ENCODE peak calls at places on chromosomes 16 and 17, in five cellular contexts. One of them, this sample, is unnamed.

GRCh38 chr16:11010576-11011221 is 66.3 kb downstream of the CLEC16A start:
- DNase-seq in CD8-positive, alpha-beta memory T cell: no peak
- DNase-seq in T-cell: no peak
- DNase-seq in cardiac septum: no peak
- DNase-seq in posterior cingulate gyrus: no peak
- DNase-seq in this sample: no peak

GRCh38 chr17:57755479-57756070 is 10.5 kb upstream of the CCDC182 start:
- DNase-seq in CD8-positive, alpha-beta memory T cell: no peak
- DNase-seq in T-cell: no peak
- DNase-seq in cardiac septum: no peak
- DNase-seq in posterior cingulate gyrus: no peak
- DNase-seq in this sample: no peak

GRCh38 chr16:31099860-31100638 is 5.5 kb upstream of the VKORC1 start:
- DNase-seq in CD8-positive, alpha-beta memory T cell: no peak
- DNase-seq in T-cell: no peak
- DNase-seq in cardiac septum: no peak
- DNase-seq in posterior cingulate gyrus: no peak
- DNase-seq in this sample: no peak

GRCh38 chr16:58222532-58223316 is 24.8 kb upstream of the CSNK2A2 start:
- DNase-seq in CD8-positive, alpha-beta memory T cell: no peak
- DNase-seq in T-cell: no peak
- DNase-seq in cardiac septum: no peak
- DNase-seq in posterior cingulate gyrus: no peak
- DNase-seq in this sample: no peak

GRCh38 chr17:46848534-46848933 is 2.8 kb upstream of the WNT9B start:
- DNase-seq in CD8-positive, alpha-beta memory T cell: no peak
- DNase-seq in T-cell: no peak
- DNase-seq in cardiac septum: no peak
- DNase-seq in posterior cingulate gyrus: no peak
- DNase-seq in this sample: no peak

GRCh38 chr17:39812466-39812865 is 51.6 kb downstream of the IKZF3 start:
- DNase-seq in CD8-positive, alpha-beta memory T cell: no peak
- DNase-seq in T-cell: no peak
- DNase-seq in cardiac septum: no peak
- DNase-seq in posterior cingulate gyrus: no peak
- DNase-seq in this sample: no peak

GRCh38 chr16:12620150-12620549 is 183.5 kb downstream of the CPPED1 start:
- DNase-seq in CD8-positive, alpha-beta memory T cell: no peak
- DNase-seq in T-cell: no peak
- DNase-seq in cardiac septum: no peak
- DNase-seq in posterior cingulate gyrus: no peak
- DNase-seq in this sample: no peak

GRCh38 chr16:84844049-84844350 is 24.2 kb downstream of the CRISPLD2 start:
- DNase-seq in CD8-positive, alpha-beta memory T cell: no peak
- DNase-seq in T-cell: no peak
- DNase-seq in cardiac septum: no peak
- DNase-seq in posterior cingulate gyrus: no peak
- DNase-seq in this sample: no peak

GRCh38 chr17:47915667-47916242 is 19.7 kb downstream of the SP2 start:
- DNase-seq in CD8-positive, alpha-beta memory T cell: no peak
- DNase-seq in T-cell: no peak
- DNase-seq in cardiac septum: no peak
- DNase-seq in posterior cingulate gyrus: no peak
- DNase-seq in this sample: no peak

GRCh38 chr17:15351925-15352324 is 10.5 kb upstream of the TEKT3 start:
- DNase-seq in CD8-positive, alpha-beta memory T cell: no peak
- DNase-seq in T-cell: no peak
- DNase-seq in cardiac septum: no peak
- DNase-seq in posterior cingulate gyrus: no peak
- DNase-seq in this sample: no peak

GRCh38 chr17:46943511-46944393 is 20.8 kb downstream of the GOSR2 start:
- DNase-seq in CD8-positive, alpha-beta memory T cell: no peak
- DNase-seq in T-cell: no peak
- DNase-seq in cardiac septum: no peak
- DNase-seq in posterior cingulate gyrus: peak; percentile 93
- DNase-seq in this sample: peak; percentile 47